ENCODE peak calls at places on chromosomes 16 and 17, in ten cellular contexts. Z is CD4-positive, alpha-beta memory T cell; T is stomach; L is HCT116; R is tibial artery; Y is effector memory CD4-positive, alpha-beta T cell; A is heart left ventricle; C is pancreas; I is iPS DF 6.9; X is K562. W is an unnamed sample. For H3K4me1, the result is how much of the 10 kb centered on the place peaks cover.

GRCh38 chr16:50273888-50274770 is 7.8 kb downstream of the ADCY7 start:
- DNase-seq in Z (peak), T (no peak), L (no peak), R (peak), Y (peak), A (peak), C (peak), I (no peak), X (peak), W (peak)

GRCh38 chr17:20263595-20263994 is 203.7 kb downstream of the LGALS9B start:
- DNase-seq in Z (no peak), T (no peak), L (peak), R (no peak), Y (no peak), A (no peak), C (no peak), I (no peak), X (no peak), W (no peak)

GRCh38 chr17:2244545-2245525 is 58.8 kb downstream of the SMG6 start:
- DNase-seq in Z (peak), T (peak), L (peak), R (peak), Y (peak), A (peak), C (peak), I (peak), X (peak), W (peak)

GRCh38 chr16:30064746-30065111 is 831 bp upstream of the ALDOA start:
- DNase-seq in Z (no peak), T (no peak), L (no peak), R (no peak), Y (no peak), A (no peak), C (no peak), I (no peak), X (peak), W (no peak)

GRCh38 chr17:77834170-77835115 is 124.1 kb upstream of the TNRC6C start:
- DNase-seq in Z (peak), T (peak), L (peak), R (peak), Y (peak), A (peak), C (peak), I (no peak), X (peak), W (peak)

GRCh38 chr17:72733619-72734282 is 358.7 kb downstream of the SLC39A11 start:
- DNase-seq in Z (no peak), T (no peak), L (no peak), R (no peak), Y (no peak), A (no peak), C (no peak), I (no peak), X (no peak), W (no peak)

GRCh38 chr17:29930399-29931010 is 477 bp upstream of the SSH2 start:
- DNase-seq in Z (no peak), T (no peak), L (no peak), R (no peak), Y (no peak), A (no peak), C (no peak), I (no peak), X (peak), W (no peak)

GRCh38 chr16:87951550-87952538 is 610 bp downstream of the BANP start:
- DNase-seq in Z (no peak), T (no peak), L (no peak), R (no peak), Y (no peak), A (no peak), C (peak), I (no peak), X (no peak), W (no peak)

GRCh38 chr16:9049241-9049640 is 42.2 kb upstream of the HAPSTR1 start:
- DNase-seq in Z (no peak), T (no peak), L (no peak), R (no peak), Y (no peak), A (no peak), C (no peak), I (no peak), X (no peak), W (no peak)

GRCh38 chr17:28624148-28624547 is 10.2 kb upstream of the RSKR start:
- DNase-seq in Z (no peak), T (no peak), L (no peak), R (no peak), Y (no peak), A (no peak), C (no peak), I (no peak), X (no peak), W (no peak)

GRCh38 chr17:62187681-62188080 is 122.6 kb upstream of the MED13 start:
- DNase-seq in Z (no peak), T (no peak), L (no peak), R (no peak), Y (no peak), A (no peak), C (no peak), I (no peak), X (no peak), W (no peak)

GRCh38 chr17:61522088-61522487 is 68.9 kb downstream of the NACA2 start:
- DNase-seq in Z (no peak), T (no peak), L (no peak), R (no peak), Y (no peak), A (no peak), C (no peak), I (no peak), X (no peak), W (no peak)

GRCh38 chr16:49484454-49484853 is 110.8 kb downstream of the C16orf78 start:
- DNase-seq in Z (no peak), T (peak), L (no peak), R (peak), Y (no peak), A (peak), C (peak), I (no peak), X (peak), W (no peak)

GRCh38 chr17:73045722-73046121 is 46.8 kb downstream of the SLC39A11 start:
- DNase-seq in Z (no peak), T (no peak), L (no peak), R (no peak), Y (no peak), A (no peak), C (no peak), I (no peak), X (no peak), W (no peak)

GRCh38 chr16:71311553-71312158 is 22.5 kb upstream of the CMTR2 start:
- DNase-seq in Z (peak), T (no peak), L (no peak), R (no peak), Y (no peak), A (no peak), C (no peak), I (peak), X (peak), W (peak)

GRCh38 chr17:81184596-81184995 is 18.6 kb upstream of the AATK start:
- DNase-seq in Z (no peak), T (no peak), L (no peak), R (no peak), Y (no peak), A (no peak), C (no peak), I (no peak), X (no peak), W (no peak)

GRCh38 chr17:66752411-66752810 is 82.5 kb upstream of the CACNG5 start:
- DNase-seq in Z (no peak), T (no peak), L (no peak), R (peak), Y (no peak), A (no peak), C (no peak), I (no peak), X (no peak), W (no peak)

GRCh38 chr17:30550512-30551273 is 73.5 kb downstream of the GOSR1 start:
- DNase-seq in Z (no peak), T (peak), L (peak), R (peak), Y (no peak), A (no peak), C (no peak), I (no peak), X (peak), W (no peak)

GRCh38 chr17:80621335-80622169 is 76.9 kb downstream of the RPTOR start:
- DNase-seq in Z (no peak), T (no peak), L (no peak), R (no peak), Y (no peak), A (no peak), C (no peak), I (no peak), X (no peak), W (no peak)

GRCh38 chr16:17384473-17384872 is 86.3 kb downstream of the XYLT1 start:
- DNase-seq in Z (no peak), T (no peak), L (no peak), R (no peak), Y (no peak), A (no peak), C (no peak), I (no peak), X (no peak), W (no peak)

GRCh38 chr16:17382949-17383348 is 87.8 kb downstream of the XYLT1 start:
- DNase-seq in Z (no peak), T (no peak), L (no peak), R (no peak), Y (no peak), A (no peak), C (no peak), I (no peak), X (no peak), W (no peak)

GRCh38 chr16:17389392-17389791 is 81.4 kb downstream of the XYLT1 start:
- DNase-seq in Z (no peak), T (no peak), L (no peak), R (no peak), Y (no peak), A (no peak), C (no peak), I (no peak), X (no peak), W (no peak)

GRCh38 chr16:17387226-17387625 is 83.5 kb downstream of the XYLT1 start:
- DNase-seq in Z (no peak), T (no peak), L (no peak), R (no peak), Y (no peak), A (no peak), C (no peak), I (no peak), X (no peak), W (no peak)

DNA sequence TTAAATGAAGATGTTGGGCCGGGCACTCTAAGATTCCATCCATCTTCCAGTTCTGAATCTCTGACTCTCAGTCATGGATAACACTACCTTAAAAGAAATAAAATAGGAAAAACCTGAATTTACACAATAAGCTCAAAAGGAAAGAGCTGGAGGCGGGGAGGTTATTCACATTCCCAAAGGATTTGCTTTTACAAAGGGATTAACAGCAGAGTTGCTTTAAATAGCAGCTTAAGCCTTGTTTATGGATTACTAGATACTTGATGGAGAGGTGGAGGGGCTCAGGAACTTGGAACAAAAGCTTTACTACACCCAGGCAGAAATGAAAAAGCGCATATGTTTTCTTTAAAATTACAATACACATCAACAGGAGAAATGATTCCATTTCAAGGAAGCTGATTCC is 84.5 kb downstream of the XYLT1 start:
- DNase-seq in Z (no peak), T (no peak), L (no peak), R (no peak), Y (no peak), A (no peak), C (no peak), I (no peak), X (no peak), W (no peak)
- H3K4me1 ChIP-seq in Z (under half), T (under half), L (under half), R (under half), Y (under half), A (under half), C (under half), I (under half), X (under half), W (under half)

GRCh38 chr17:58006563-58006923 is 503 bp downstream of the SRSF1 start:
- DNase-seq in Z (no peak), T (peak), L (peak), R (peak), Y (no peak), A (peak), C (peak), I (no peak), X (peak), W (peak)
- H3K4me1 ChIP-seq in Z (half or more), T (under half), L (under half), R (under half), Y (under half), A (under half), C (under half), I (under half), X (under half), W (under half)

DNA sequence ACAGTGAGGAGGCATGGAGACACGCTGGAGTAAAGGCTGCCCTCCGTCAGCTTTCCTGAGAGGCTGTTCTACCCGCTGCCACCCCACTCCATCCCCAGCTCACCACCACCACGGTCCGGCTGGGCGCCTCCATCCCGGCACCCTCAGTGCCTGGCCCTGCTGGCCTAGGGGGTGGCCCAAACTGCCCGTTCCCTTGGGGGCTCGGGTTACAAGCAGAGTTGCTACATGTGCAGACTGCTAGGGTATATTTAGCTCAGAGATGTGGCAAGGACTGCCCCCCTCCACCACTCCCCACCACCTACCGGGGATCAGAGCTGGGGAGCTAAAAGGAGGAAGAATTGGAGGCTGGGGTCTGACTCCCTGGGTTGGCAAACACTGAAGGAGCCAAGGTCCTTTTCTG is 4.1 kb downstream of the CACNB1 start:
- DNase-seq in Z (no peak), T (no peak), L (no peak), R (no peak), Y (no peak), A (no peak), C (no peak), I (no peak), X (no peak), W (no peak)
- H3K4me1 ChIP-seq in Z (under half), T (under half), L (under half), R (under half), Y (under half), A (under half), C (under half), I (under half), X (under half), W (under half)

DNA sequence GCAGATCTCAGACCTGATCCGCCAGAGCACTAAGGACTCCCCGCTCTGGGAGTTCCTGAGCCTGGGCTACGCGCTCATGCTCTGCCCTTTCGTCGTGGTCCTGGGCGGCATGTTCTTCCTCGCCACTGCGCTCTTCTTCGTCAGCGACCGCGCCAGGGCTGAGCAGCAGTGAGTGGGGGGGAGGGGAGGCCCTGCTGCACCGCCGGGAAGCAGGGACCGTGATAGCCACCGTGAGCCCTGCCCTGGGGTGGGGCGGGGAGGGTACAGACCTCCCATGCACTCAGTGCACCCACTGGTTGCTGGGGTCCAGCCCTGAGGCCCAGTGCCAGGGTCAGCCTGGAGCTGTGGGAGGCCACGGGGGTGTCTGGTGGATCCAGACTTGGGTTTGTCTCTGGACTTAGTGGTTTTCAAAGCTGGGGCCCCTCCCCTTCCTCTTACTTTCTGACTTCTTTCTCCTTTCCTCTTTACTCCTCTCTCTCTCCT is 18.9 kb downstream of the MYBBP1A start:
- DNase-seq in Z (no peak), T (no peak), L (no peak), R (no peak), Y (no peak), A (no peak), C (no peak), I (no peak), X (peak), W (no peak)
- H3K4me1 ChIP-seq in Z (under half), T (under half), L (under half), R (half or more), Y (under half), A (half or more), C (under half), I (under half), X (under half), W (under half)